ENCODE peak calls at places on chromosomes 5 and 9, in four cellular contexts. H is WTC11, N is HepG2, K is K562. C is an unnamed sample.

GRCh38 chr5:192970-193831 is 1.9 kb downstream of the LRRC14B start:
- DNase-seq in H (no peak), N (no peak), K (no peak), C (no peak)

GRCh38 chr9:14866200-14866749 is 44.0 kb downstream of the FREM1 start:
- DNase-seq in H (no peak), N (no peak), K (no peak), C (no peak)

GRCh38 chr5:115366223-115366622 is 69.8 kb upstream of the CCDC112 start:
- DNase-seq in H (no peak), N (no peak), K (no peak), C (no peak)

GRCh38 chr9:89662718-89663246 is 58.0 kb downstream of the GADD45G start:
- DNase-seq in H (no peak), N (no peak), K (no peak), C (no peak)

GRCh38 chr9:101711330-101711941 is 27.0 kb downstream of the GRIN3A start:
- DNase-seq in H (peak; percentile 71), N (peak; percentile 23), K (peak; percentile 38), C (peak; percentile 51)

GRCh38 chr5:124745367-124746251 is 830 bp downstream of the ZNF608 start:
- DNase-seq in H (no peak), N (no peak), K (no peak), C (no peak)

GRCh38 chr5:151055336-151055735 is 25.5 kb downstream of the TNIP1 start:
- DNase-seq in H (no peak), N (no peak), K (no peak), C (no peak)

GRCh38 chr5:158955636-158956035 is 144.1 kb downstream of the EBF1 start:
- DNase-seq in H (no peak), N (no peak), K (no peak), C (no peak)

GRCh38 chr5:80704221-80704620 is 49.4 kb upstream of the DHFR start:
- DNase-seq in H (no peak), N (no peak), K (no peak), C (no peak)

GRCh38 chr9:98191615-98192502 is 578 bp downstream of the CORO2A start:
- DNase-seq in H (peak; percentile 45), N (no peak), K (peak; percentile 82), C (peak; percentile 39)

DNA sequence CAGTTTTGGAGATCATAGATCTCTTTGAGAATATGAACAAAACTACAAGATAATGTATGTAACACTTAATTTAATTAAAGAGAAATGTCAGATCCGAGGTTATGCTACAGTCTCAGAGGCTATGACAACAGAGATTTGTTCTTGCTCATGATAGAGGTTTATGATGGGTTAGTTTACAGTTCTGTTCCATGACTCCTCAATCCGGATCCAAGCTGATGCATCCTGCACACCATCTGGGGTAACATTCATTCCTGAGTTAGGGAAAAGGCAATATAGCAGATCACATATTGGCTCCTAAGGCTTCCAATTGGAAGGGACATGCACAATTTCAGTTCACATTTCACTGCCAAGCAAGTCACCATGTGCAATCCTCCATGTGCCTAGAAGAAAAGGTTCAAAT is 40.4 kb downstream of the ABLIM3 start:
- DNase-seq in H (no peak), N (no peak), K (no peak), C (no peak)
- TF ChIP-seq ELF4 in H (no peak), N (no peak), K (no peak), C (no peak)

GRCh38 chr9:112945620-112946208 is 55.0 kb upstream of the SLC46A2 start:
- DNase-seq in H (peak; percentile 87), N (peak; percentile 15), K (peak; percentile 21), C (peak; percentile 51)
- TF ChIP-seq ELF4 in H (no peak), N (no peak), K (no peak), C (no peak)

GRCh38 chr5:174834081-174834480 is 109.7 kb downstream of the MSX2 start:
- DNase-seq in H (no peak), N (no peak), K (no peak), C (no peak)

GRCh38 chr5:174840435-174840834 is 116.1 kb downstream of the MSX2 start:
- DNase-seq in H (no peak), N (no peak), K (no peak), C (no peak)

GRCh38 chr5:174843263-174844250 is 119.2 kb downstream of the MSX2 start:
- DNase-seq in H (no peak), N (no peak), K (no peak), C (no peak)

GRCh38 chr5:174839196-174839595 is 114.8 kb downstream of the MSX2 start:
- DNase-seq in H (no peak), N (no peak), K (no peak), C (no peak)

GRCh38 chr5:174837919-174838902 is 113.8 kb downstream of the MSX2 start:
- DNase-seq in H (peak; percentile 54), N (no peak), K (peak; percentile 10), C (peak; percentile 59)
- TF ChIP-seq ELF4 in H (no peak), N (no peak), K (no peak), C (no peak)

GRCh38 chr9:86186696-86187095 is 72.8 kb downstream of the C9orf153 start:
- DNase-seq in H (no peak), N (no peak), K (no peak), C (no peak)
- TF ChIP-seq ELF4 in H (no peak), N (no peak), K (no peak), C (no peak)

C was measured in HEK293T.